ENCODE peak calls at places on chromosome 21, in seven cellular contexts. J is tibial artery, Y is Calu3, L is thoracic aorta, K is RWPE2, R is fibroblast of pulmonary artery, N is H9. A is an unnamed sample.

GRCh38 chr21:25635310-25635709 is 3.7 kb upstream of the JAM2 start:
- DNase-seq in N (no peak), Y (no peak), K (no peak), L (no peak), R (no peak), J (no peak), A (no peak)

GRCh38 chr21:8993943-8994639 is 1527.3 kb upstream of the TPTE start:
- DNase-seq in K (no peak), R (no peak), N (no peak), L (no peak), J (no peak), Y (peak), A (no peak)

GRCh38 chr21:23968008-23968407 is 1639.3 kb downstream of the MRPL39 start:
- DNase-seq in R (no peak), L (no peak), K (no peak), N (no peak), J (no peak), Y (no peak), A (no peak)

GRCh38 chr21:37207441-37208009 is 59.6 kb downstream of the VPS26C start:
- DNase-seq in N (no peak), Y (peak), L (no peak), K (no peak), J (no peak), R (no peak), A (peak)

GRCh38 chr21:29939859-29940245 is at the start of gene GRIK1:
- DNase-seq in N (peak), J (no peak), Y (no peak), R (no peak), K (no peak), L (no peak), A (peak)

GRCh38 chr21:37800122-37800455 is 116.2 kb downstream of the KCNJ6 start:
- DNase-seq in Y (no peak), J (no peak), K (no peak), N (no peak), R (peak), L (no peak), A (peak)

GRCh38 chr21:43598416-43599120 is 60.7 kb downstream of the HSF2BP start:
- DNase-seq in R (peak), K (no peak), L (no peak), N (no peak), Y (no peak), J (no peak), A (peak)

GRCh38 chr21:38621132-38621531 is 122.9 kb upstream of the ERG start:
- DNase-seq in J (no peak), Y (peak), K (no peak), R (no peak), L (no peak), N (no peak), A (no peak)

GRCh38 chr21:41251961-41252642 is 64.5 kb upstream of the FAM3B start:
- DNase-seq in L (no peak), R (peak), Y (no peak), J (no peak), N (no peak), K (no peak), A (no peak)

GRCh38 chr21:31408306-31409088 is 64.4 kb upstream of the TIAM1 start:
- DNase-seq in R (no peak), K (no peak), L (no peak), Y (no peak), J (no peak), N (no peak), A (no peak)

GRCh38 chr21:41228006-41228370 is 60.0 kb downstream of the BACE2 start:
- DNase-seq in N (no peak), Y (peak), J (peak), R (no peak), L (no peak), K (no peak), A (no peak)

GRCh38 chr21:36185498-36185897 is 28.9 kb downstream of the DOP1B start:
- DNase-seq in L (no peak), Y (no peak), N (no peak), J (no peak), K (no peak), R (no peak), A (no peak)

GRCh38 chr21:20302084-20302483 is 696.1 kb upstream of the NCAM2 start:
- DNase-seq in Y (no peak), N (no peak), K (no peak), L (no peak), R (no peak), J (no peak), A (no peak)

GRCh38 chr21:37871121-37871862 is 45.0 kb downstream of the KCNJ6 start:
- DNase-seq in J (no peak), K (no peak), L (no peak), N (no peak), R (peak), Y (no peak), A (peak)

GRCh38 chr21:28427356-28428022 is 565.2 kb downstream of the LTN1 start:
- DNase-seq in N (no peak), L (no peak), Y (no peak), J (no peak), R (peak), K (no peak), A (peak)

GRCh38 chr21:22444990-22445389 is 1446.8 kb downstream of the NCAM2 start:
- DNase-seq in J (no peak), L (no peak), R (no peak), N (no peak), K (no peak), Y (no peak), A (no peak)

GRCh38 chr21:37257526-37257966 is 9.6 kb downstream of the VPS26C start:
- DNase-seq in Y (peak), N (no peak), L (no peak), J (peak), K (no peak), R (peak), A (no peak)

GRCh38 chr21:38126677-38127271 is 130.0 kb upstream of the KCNJ15 start:
- DNase-seq in L (no peak), K (peak), Y (peak), J (peak), R (peak), N (peak), A (peak)

GRCh38 chr21:30463713-30464112 is 16.5 kb downstream of the KRTAP19-1 start:
- DNase-seq in R (no peak), K (no peak), N (no peak), L (no peak), Y (no peak), J (no peak), A (peak)

GRCh38 chr21:41170442-41170841 is 2.5 kb downstream of the BACE2 start:
- DNase-seq in N (peak), J (no peak), K (no peak), Y (peak), R (peak), L (no peak), A (peak)

DNA sequence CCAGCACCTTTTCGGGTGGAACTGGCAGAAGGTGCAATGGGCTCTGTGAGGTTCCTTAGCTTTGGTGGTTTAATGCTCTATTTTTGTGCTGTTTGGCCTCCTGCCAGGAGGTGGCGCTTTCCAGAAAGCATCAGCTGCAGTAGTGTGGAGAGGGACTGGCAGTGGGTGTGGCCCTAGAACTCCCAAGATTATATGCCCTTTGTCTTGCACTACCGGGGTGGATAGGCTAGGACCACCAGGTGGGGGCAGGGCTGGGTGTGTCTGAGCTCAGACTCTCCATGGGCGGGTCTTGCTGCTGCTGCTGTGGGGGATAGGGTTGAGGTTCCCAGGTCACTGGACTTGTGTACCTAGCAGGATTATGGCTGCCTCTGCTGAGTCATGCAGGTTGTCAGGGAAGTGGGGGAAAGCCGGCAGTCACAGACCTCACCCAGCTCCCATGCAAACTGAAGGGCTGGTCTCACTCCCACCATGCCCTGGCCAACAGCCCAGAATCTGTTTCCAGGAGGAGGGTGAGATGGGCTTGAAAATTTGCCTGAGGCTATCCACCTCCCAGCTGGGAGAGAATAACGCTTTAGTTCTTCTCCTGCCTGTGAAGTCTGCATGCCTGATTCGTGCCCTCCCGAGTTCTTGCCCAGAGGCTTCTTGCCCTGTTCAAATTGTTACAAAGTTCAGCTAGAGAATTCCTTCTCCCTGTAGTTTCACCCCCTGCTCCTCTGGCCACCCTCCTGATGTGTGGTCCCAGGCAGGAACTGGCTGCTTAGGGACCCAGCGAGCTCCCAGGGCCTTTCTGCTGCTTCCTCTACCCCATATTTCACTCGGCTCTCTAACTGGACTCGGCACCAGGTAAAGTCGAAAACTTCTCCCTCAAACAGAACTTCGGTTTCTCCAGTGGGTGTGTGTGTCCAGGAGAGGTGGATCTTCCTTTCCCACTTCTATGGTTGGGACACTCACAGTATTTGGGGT is 76.5 kb upstream of the BTG3 start:
- DNase-seq in Y (peak), R (peak), N (peak), L (no peak), K (peak), J (no peak), A (no peak)
- TF ChIP-seq CTCF in Y (peak), R (peak), N (peak), L (no peak), K (peak), J (no peak), A (peak)

GRCh38 chr21:15520811-15521643 is 208.8 kb upstream of the USP25 start:
- DNase-seq in K (no peak), L (no peak), J (no peak), R (no peak), Y (no peak), N (no peak), A (no peak)
- TF ChIP-seq CTCF in K (peak), L (no peak), J (no peak), R (peak), Y (no peak), N (peak), A (peak)

GRCh38 chr21:39788383-39788782 is 43.4 kb downstream of the IGSF5 start:
- DNase-seq in Y (peak), J (peak), K (peak), R (peak), L (no peak), N (peak), A (peak)
- TF ChIP-seq CTCF in Y (peak), J (peak), K (peak), R (peak), L (peak), N (peak), A (peak)

GRCh38 chr21:35072960-35073359 is 23.9 kb upstream of the RUNX1 start:
- DNase-seq in L (no peak), Y (no peak), K (no peak), R (peak), N (no peak), J (no peak), A (no peak)

GRCh38 chr21:35072557-35072956 is 23.5 kb upstream of the RUNX1 start:
- DNase-seq in K (no peak), Y (no peak), J (no peak), N (no peak), R (no peak), L (no peak), A (no peak)

GRCh38 chr21:35075546-35075945 is 26.4 kb upstream of the RUNX1 start:
- DNase-seq in J (no peak), N (no peak), R (peak), Y (no peak), K (no peak), L (no peak), A (peak)

GRCh38 chr21:35070436-35070835 is 21.3 kb upstream of the RUNX1 start:
- DNase-seq in N (no peak), Y (no peak), J (no peak), L (no peak), R (no peak), K (no peak), A (no peak)

GRCh38 chr21:35071347-35071746 is 22.2 kb upstream of the RUNX1 start:
- DNase-seq in L (no peak), Y (no peak), N (no peak), K (no peak), J (no peak), R (no peak), A (no peak)
- TF ChIP-seq CTCF in L (no peak), Y (no peak), N (no peak), K (no peak), J (no peak), R (no peak), A (no peak)

GRCh38 chr21:26881504-26882228 is 36.5 kb upstream of the ADAMTS1 start:
- DNase-seq in K (no peak), L (no peak), Y (no peak), J (no peak), N (no peak), R (peak), A (peak)
- TF ChIP-seq CTCF in K (peak), L (no peak), Y (no peak), J (peak), N (peak), R (peak), A (peak)

GRCh38 chr21:33452362-33452761 is 27.4 kb downstream of the TMEM50B start:
- DNase-seq in L (no peak), K (no peak), J (no peak), R (no peak), N (no peak), Y (no peak), A (no peak)

GRCh38 chr21:33451634-33452071 is 28.1 kb downstream of the TMEM50B start:
- DNase-seq in J (no peak), K (no peak), N (no peak), R (no peak), Y (no peak), L (no peak), A (peak)

GRCh38 chr21:33444499-33444898 is 35.3 kb downstream of the TMEM50B start:
- DNase-seq in J (no peak), N (no peak), K (no peak), R (no peak), L (no peak), Y (no peak), A (no peak)

GRCh38 chr21:33449650-33450049 is 30.1 kb downstream of the TMEM50B start:
- DNase-seq in N (no peak), J (no peak), K (no peak), R (no peak), L (no peak), Y (no peak), A (no peak)
- TF ChIP-seq CTCF in N (no peak), J (no peak), K (no peak), R (no peak), L (no peak), Y (no peak), A (no peak)

DNA sequence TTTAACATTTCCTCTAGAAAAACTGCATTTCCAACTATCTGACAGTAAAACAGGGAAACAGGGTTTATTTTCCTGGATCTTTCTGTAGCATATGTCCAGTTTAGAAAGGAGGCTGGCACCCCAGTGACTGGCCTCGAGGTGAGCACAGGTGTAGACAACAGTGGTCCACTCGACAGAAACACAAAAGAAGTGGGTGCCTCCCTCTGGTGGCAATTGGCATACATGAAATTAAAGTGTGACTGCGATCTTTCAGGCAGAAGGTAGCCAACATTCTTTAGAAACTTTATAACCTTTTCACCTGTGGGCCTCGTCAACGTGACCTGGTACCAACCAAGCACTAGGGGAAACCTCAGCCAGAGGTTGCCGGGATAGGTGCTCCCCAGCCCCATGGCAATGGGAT is 44.0 kb downstream of the PCP4 start:
- DNase-seq in N (no peak), Y (peak), J (no peak), K (no peak), L (no peak), R (no peak), A (no peak)
- TF ChIP-seq CTCF in N (peak), Y (no peak), J (no peak), K (no peak), L (no peak), R (no peak), A (no peak)

DNA sequence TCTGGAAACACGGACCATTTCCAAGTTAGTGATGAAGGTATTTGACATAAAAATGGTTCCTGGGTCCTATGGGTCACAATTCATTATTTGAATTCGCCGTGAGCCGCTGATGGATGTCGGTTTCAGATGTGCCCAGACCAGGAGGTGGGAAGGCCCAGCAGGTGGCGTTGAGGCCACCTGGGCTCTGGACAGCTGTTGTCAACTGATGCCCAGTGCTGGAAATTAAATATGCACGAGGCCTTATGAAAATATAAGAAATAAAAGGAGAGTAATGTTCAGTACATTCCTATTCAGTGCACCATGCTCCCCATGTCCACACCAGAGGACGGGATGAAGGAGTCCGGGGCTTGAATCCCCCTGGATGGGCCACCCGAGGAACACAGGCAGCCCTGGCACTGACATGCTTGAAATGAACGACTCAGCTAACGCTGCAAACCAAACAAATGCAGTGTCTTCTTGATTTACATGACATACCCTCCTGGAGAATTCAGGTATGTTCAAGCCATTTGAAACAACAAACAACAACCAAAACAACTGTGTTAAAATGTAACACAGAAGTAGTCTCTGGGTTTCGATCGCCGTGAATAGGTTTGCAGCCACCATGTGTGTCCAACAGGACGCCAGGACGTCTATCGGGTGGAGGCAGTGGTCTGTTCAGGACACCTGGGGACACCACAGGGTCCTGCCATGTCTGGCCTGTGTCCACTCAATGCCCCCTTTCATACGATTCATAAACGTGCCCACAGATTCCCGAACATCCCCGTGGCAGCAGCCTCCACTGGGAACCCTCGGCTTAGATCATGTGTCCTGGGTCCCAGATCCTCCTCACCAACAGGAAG is 6.1 kb downstream of the TFF3 start:
- DNase-seq in J (no peak), N (no peak), L (no peak), K (no peak), Y (no peak), R (no peak), A (no peak)
- TF ChIP-seq CTCF in J (no peak), N (no peak), L (no peak), K (no peak), Y (no peak), R (no peak), A (no peak)

DNA sequence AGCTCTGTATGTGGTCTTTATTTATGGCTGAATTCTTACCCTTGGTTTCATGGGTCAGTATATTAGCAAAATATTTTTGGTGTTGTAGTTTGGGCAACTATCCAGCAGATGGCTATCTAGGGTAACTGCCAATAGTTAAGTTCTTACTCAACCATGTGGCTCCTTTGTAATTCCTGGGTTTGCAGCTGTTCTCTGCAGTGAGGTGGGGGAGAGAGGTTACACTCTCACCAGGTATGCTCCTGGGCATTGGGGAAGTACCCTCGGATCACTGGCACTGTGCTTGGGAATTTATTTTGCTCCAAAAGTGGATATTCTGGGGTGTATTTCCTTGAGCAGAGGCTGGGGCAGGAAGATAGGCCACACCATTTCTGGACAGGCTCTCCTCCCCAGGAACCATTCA is 436.7 kb upstream of the TMPRSS15 start:
- DNase-seq in N (peak), L (no peak), R (peak), K (no peak), J (no peak), Y (no peak), A (no peak)
- TF ChIP-seq CTCF in N (peak), L (no peak), R (no peak), K (peak), J (no peak), Y (no peak), A (no peak)

GRCh38 chr21:45241357-45241756 is 46.3 kb downstream of the POFUT2 start:
- DNase-seq in L (no peak), J (no peak), K (no peak), N (no peak), R (no peak), Y (no peak), A (no peak)

GRCh38 chr21:45234127-45234526 is 53.6 kb downstream of the POFUT2 start:
- DNase-seq in Y (no peak), N (no peak), J (peak), R (no peak), K (no peak), L (no peak), A (no peak)

GRCh38 chr21:45234906-45235305 is 52.8 kb downstream of the POFUT2 start:
- DNase-seq in J (peak), L (no peak), K (no peak), N (no peak), Y (no peak), R (no peak), A (no peak)

GRCh38 chr21:45235488-45235887 is 52.2 kb downstream of the POFUT2 start:
- DNase-seq in K (no peak), L (no peak), R (no peak), J (no peak), Y (no peak), N (no peak), A (no peak)

DNA sequence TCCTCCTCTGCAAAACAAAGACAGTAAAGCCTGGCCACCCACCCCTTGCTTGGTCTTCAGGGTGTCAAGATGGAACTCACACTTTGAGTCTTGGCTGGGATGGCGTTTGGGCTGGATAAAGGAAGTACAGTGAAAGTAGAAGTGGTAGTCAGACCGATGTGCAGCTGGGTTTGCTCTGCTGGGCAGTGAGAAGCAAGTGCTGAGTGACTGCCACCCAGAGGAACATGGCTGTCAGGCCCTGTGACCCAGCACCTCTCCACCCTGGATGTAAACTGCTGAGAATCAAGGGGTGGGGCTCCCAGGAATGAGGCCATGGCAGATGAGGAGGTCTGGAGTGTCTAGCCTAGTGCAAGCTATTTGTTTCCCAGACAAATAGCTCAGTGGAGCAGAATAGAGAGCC is 51.2 kb downstream of the POFUT2 start:
- DNase-seq in N (no peak), K (no peak), Y (no peak), L (no peak), J (peak), R (no peak), A (no peak)
- TF ChIP-seq CTCF in N (peak), K (no peak), Y (no peak), L (no peak), J (no peak), R (no peak), A (no peak)